ENCODE peak calls at places on chromosomes 1 and 21, in five cellular contexts. K, J, N, T and X are unnamed samples.

GRCh38 chr21:44299458-44300261 is at the start of gene PFKL:
- DNase-seq in K (peak; percentile 54), J (peak; percentile 68), N (peak; percentile 59), T (peak; percentile 19), X (peak; percentile 43)

GRCh38 chr21:39924577-39925308 is 57.5 kb downstream of the PCP4 start:
- DNase-seq in K (no peak), J (no peak), N (no peak), T (no peak), X (no peak)

GRCh38 chr1:119675349-119676343 is 27.6 kb upstream of the ZNF697 start:
- DNase-seq in K (peak; percentile 92), J (peak; percentile 68), N (peak; percentile 91), T (peak; percentile 44), X (peak; percentile 86)

GRCh38 chr1:56686171-56686570 is 41.1 kb downstream of the PRKAA2 start:
- DNase-seq in K (peak; percentile 58), J (no peak), N (peak; percentile 38), T (no peak), X (no peak)

GRCh38 chr1:40451238-40451585 is 936 bp downstream of the ZFP69B start:
- DNase-seq in K (no peak), J (no peak), N (no peak), T (no peak), X (no peak)

GRCh38 chr1:97920275-97920831 is 481 bp downstream of the DPYD start:
- DNase-seq in K (peak; percentile 44), J (peak; percentile 65), N (peak; percentile 37), T (peak; percentile 14), X (no peak)

GRCh38 chr1:153995640-153996039 is 5.1 kb downstream of the RPS27 start:
- DNase-seq in K (no peak), J (no peak), N (no peak), T (no peak), X (no peak)

GRCh38 chr1:220786337-220787068 is at the start of gene MTARC1:
- DNase-seq in K (peak; percentile 47), J (peak; percentile 39), N (peak; percentile 51), T (no peak), X (no peak)

GRCh38 chr1:196677781-196678509 is 26.1 kb downstream of the CFH start:
- DNase-seq in K (peak; percentile 33), J (no peak), N (no peak), T (no peak), X (no peak)

GRCh38 chr1:59736744-59737143 is 78.0 kb upstream of the HOOK1 start:
- DNase-seq in K (no peak), J (no peak), N (no peak), T (no peak), X (no peak)

GRCh38 chr1:201789245-201789644 is 39.7 kb upstream of the IPO9 start:
- DNase-seq in K (no peak), J (no peak), N (no peak), T (no peak), X (no peak)

GRCh38 chr1:71393301-71393700 is 312.5 kb upstream of the ZRANB2 start:
- DNase-seq in K (no peak), J (no peak), N (no peak), T (no peak), X (no peak)

GRCh38 chr1:208177656-208178055 is 66.5 kb downstream of the PLXNA2 start:
- DNase-seq in K (no peak), J (no peak), N (peak; percentile 62), T (no peak), X (no peak)

GRCh38 chr1:205610036-205610435 is 21.8 kb downstream of the ELK4 start:
- DNase-seq in K (peak; percentile 81), J (no peak), N (no peak), T (no peak), X (peak; percentile 77)

GRCh38 chr1:87062687-87063086 is 148.3 kb downstream of the HS2ST1 start:
- DNase-seq in K (no peak), J (no peak), N (no peak), T (no peak), X (no peak)

GRCh38 chr1:25806418-25806817 is 6.4 kb downstream of the SELENON start:
- DNase-seq in K (peak; percentile 72), J (no peak), N (no peak), T (no peak), X (no peak)

GRCh38 chr1:38029081-38029681 is 16.6 kb downstream of the UTP11 start:
- DNase-seq in K (peak; percentile 46), J (no peak), N (no peak), T (no peak), X (no peak)

GRCh38 chr21:37072239-37072987 is 458 bp downstream of the PIGP start:
- DNase-seq in K (no peak), J (peak; percentile 89), N (peak; percentile 62), T (peak; percentile 44), X (peak; percentile 68)

GRCh38 chr1:157403203-157403602 is 149.1 kb downstream of the FCRL5 start:
- DNase-seq in K (no peak), J (no peak), N (peak; percentile 54), T (no peak), X (peak; percentile 62)

GRCh38 chr21:42629856-42630410 is 23.5 kb upstream of the PDE9A start:
- DNase-seq in K (no peak), J (no peak), N (no peak), T (no peak), X (no peak)

GRCh38 chr1:24929091-24929875 is 793 bp downstream of the RUNX3 start:
- DNase-seq in K (no peak), J (no peak), N (peak; percentile 29), T (no peak), X (peak; percentile 45)

GRCh38 chr1:68016364-68016763 is 34.1 kb downstream of the DIRAS3 start:
- DNase-seq in K (peak; percentile 9), J (no peak), N (no peak), T (no peak), X (no peak)

GRCh38 chr1:234980657-234981396 is 147.8 kb downstream of the TOMM20 start:
- DNase-seq in K (peak; percentile 98), J (peak; percentile 65), N (peak; percentile 91), T (peak; percentile 33), X (peak; percentile 82)

GRCh38 chr1:172717722-172718455 is 59.0 kb downstream of the FASLG start:
- DNase-seq in K (no peak), J (no peak), N (peak; percentile 11), T (no peak), X (no peak)

GRCh38 chr1:205592443-205593003 is 39.3 kb downstream of the ELK4 start:
- DNase-seq in K (no peak), J (no peak), N (no peak), T (no peak), X (no peak)

GRCh38 chr21:35436899-35437298 is 387.8 kb upstream of the RUNX1 start:
- DNase-seq in K (no peak), J (no peak), N (peak; percentile 22), T (no peak), X (no peak)

GRCh38 chr1:65820983-65821382 is 28.3 kb downstream of the PDE4B start:
- DNase-seq in K (peak; percentile 97), J (no peak), N (peak; percentile 6), T (no peak), X (peak; percentile 75)

GRCh38 chr1:240293706-240294105 is 202.0 kb downstream of the FMN2 start:
- DNase-seq in K (no peak), J (no peak), N (no peak), T (no peak), X (no peak)

GRCh38 chr21:41295721-41296254 is 20.8 kb upstream of the FAM3B start:
- DNase-seq in K (no peak), J (no peak), N (no peak), T (no peak), X (no peak)

GRCh38 chr1:43622471-43622870 is 27.5 kb upstream of the KDM4A start:
- DNase-seq in K (no peak), J (no peak), N (no peak), T (no peak), X (no peak)

GRCh38 chr1:109248797-109249629 is at the start of gene CELSR2:
- DNase-seq in K (peak; percentile 57), J (peak; percentile 30), N (peak; percentile 80), T (peak; percentile 13), X (peak; percentile 58)

GRCh38 chr1:210883821-210884220 is 250.1 kb downstream of the KCNH1 start:
- DNase-seq in K (no peak), J (no peak), N (peak; percentile 61), T (no peak), X (no peak)

GRCh38 chr1:9843576-9843945 is 19.8 kb upstream of the CLSTN1 start:
- DNase-seq in K (no peak), J (no peak), N (peak; percentile 74), T (no peak), X (no peak)

GRCh38 chr1:11784993-11785769 is 20.6 kb downstream of the MTHFR start:
- DNase-seq in K (peak; percentile 60), J (peak; percentile 16), N (peak; percentile 49), T (no peak), X (no peak)

GRCh38 chr1:157202331-157202730 is 64.1 kb upstream of the ETV3 start:
- DNase-seq in K (no peak), J (no peak), N (no peak), T (no peak), X (no peak)

GRCh38 chr1:58755468-58755872 is 28.4 kb downstream of the JUN start:
- DNase-seq in K (peak; percentile 99), J (no peak), N (peak; percentile 98), T (no peak), X (peak; percentile 97)

GRCh38 chr1:115670476-115671175 is 28.9 kb downstream of the VANGL1 start:
- DNase-seq in K (peak; percentile 61), J (no peak), N (peak; percentile 26), T (no peak), X (no peak)

GRCh38 chr1:1426961-1427934 is 6.2 kb upstream of the ANKRD65 start:
- DNase-seq in K (no peak), J (peak; percentile 78), N (no peak), T (no peak), X (no peak)

GRCh38 chr21:41741253-41742072 is 25.4 kb downstream of the RIPK4 start:
- DNase-seq in K (no peak), J (no peak), N (no peak), T (no peak), X (no peak)

GRCh38 chr1:184755226-184756065 is 788 bp upstream of the EDEM3 start:
- DNase-seq in K (peak; percentile 46), J (no peak), N (peak; percentile 52), T (no peak), X (no peak)